ENCODE peak calls at places on chromosomes 16 and 17, in nine cellular contexts. V is tibial artery; T is stomach; Q is fibroblast of lung; W is kidney epithelial cell; Y is transverse colon; D is lower lobe of right lung; A is CD8-positive, alpha-beta T cell; C is HL-60. J is an unnamed sample.

GRCh38 chr17:78227455-78227916 is 3.9 kb upstream of the TMEM235 start:
- DNase-seq in V (no peak), T (no peak), Q (peak; percentile 33), W (no peak), Y (no peak), D (no peak), A (no peak), C (no peak), J (no peak)

GRCh38 chr17:61158372-61158771 is 241.3 kb upstream of the TBX2 start:
- DNase-seq in V (no peak), T (no peak), Q (no peak), W (no peak), Y (no peak), D (no peak), A (no peak), C (no peak), J (no peak)

GRCh38 chr17:44308865-44309264 is 464 bp downstream of the RUNDC3A start:
- DNase-seq in V (no peak), T (no peak), Q (no peak), W (no peak), Y (no peak), D (no peak), A (no peak), C (no peak), J (no peak)

GRCh38 chr16:57531635-57532220 is 4.6 kb downstream of the CCDC102A start:
- DNase-seq in V (peak; percentile 55), T (no peak), Q (no peak), W (no peak), Y (no peak), D (peak; percentile 9), A (no peak), C (no peak), J (no peak)

GRCh38 chr17:44122825-44123355 is 551 bp downstream of the HDAC5 start:
- DNase-seq in V (no peak), T (no peak), Q (no peak), W (no peak), Y (peak; percentile 25), D (peak; percentile 55), A (no peak), C (no peak), J (no peak)

GRCh38 chr16:2091722-2092620 is 43.7 kb downstream of the PKD1 start:
- DNase-seq in V (no peak), T (peak; percentile 55), Q (no peak), W (no peak), Y (peak; percentile 81), D (no peak), A (no peak), C (no peak), J (no peak)

GRCh38 chr16:9644258-9644657 is 538.0 kb downstream of the GRIN2A start:
- DNase-seq in V (no peak), T (no peak), Q (no peak), W (no peak), Y (no peak), D (no peak), A (no peak), C (no peak), J (no peak)

GRCh38 chr17:43570518-43570928 is 24.4 kb upstream of the ETV4 start:
- DNase-seq in V (no peak), T (no peak), Q (peak; percentile 85), W (peak; percentile 92), Y (no peak), D (no peak), A (no peak), C (no peak), J (no peak)

GRCh38 chr17:81386141-81386645 is 9.1 kb upstream of the BAHCC1 start:
- DNase-seq in V (peak; percentile 67), T (no peak), Q (peak; percentile 13), W (no peak), Y (peak; percentile 34), D (no peak), A (no peak), C (no peak), J (no peak)

GRCh38 chr17:73718912-73719311 is 74.7 kb upstream of the SDK2 start:
- DNase-seq in V (no peak), T (no peak), Q (no peak), W (no peak), Y (no peak), D (no peak), A (no peak), C (no peak), J (no peak)

GRCh38 chr16:57358527-57359095 is at the start of gene CCL22:
- DNase-seq in V (peak; percentile 47), T (peak; percentile 26), Q (no peak), W (no peak), Y (no peak), D (no peak), A (no peak), C (no peak), J (no peak)

GRCh38 chr16:80666378-80667257 is 125.8 kb downstream of the DYNLRB2 start:
- DNase-seq in V (no peak), T (no peak), Q (no peak), W (no peak), Y (no peak), D (no peak), A (no peak), C (no peak), J (no peak)
- TF ChIP-seq CTCF in V (no peak), T (no peak), Q (no peak), W (no peak), Y (no peak), D (no peak), A (no peak), C (no peak), J (no peak)

GRCh38 chr17:34917381-34917780 is 43.9 kb downstream of the CCT6B start:
- DNase-seq in V (no peak), T (no peak), Q (no peak), W (no peak), Y (no peak), D (no peak), A (no peak), C (no peak), J (no peak)
- H3K4me3 ChIP-seq in V (no peak overlapping the region), T (no peak overlapping the region), Q (no peak overlapping the region), W (no peak overlapping the region), Y (no peak overlapping the region), D (no peak overlapping the region), A (no peak overlapping the region), C (no peak overlapping the region), J (no peak overlapping the region)

DNA sequence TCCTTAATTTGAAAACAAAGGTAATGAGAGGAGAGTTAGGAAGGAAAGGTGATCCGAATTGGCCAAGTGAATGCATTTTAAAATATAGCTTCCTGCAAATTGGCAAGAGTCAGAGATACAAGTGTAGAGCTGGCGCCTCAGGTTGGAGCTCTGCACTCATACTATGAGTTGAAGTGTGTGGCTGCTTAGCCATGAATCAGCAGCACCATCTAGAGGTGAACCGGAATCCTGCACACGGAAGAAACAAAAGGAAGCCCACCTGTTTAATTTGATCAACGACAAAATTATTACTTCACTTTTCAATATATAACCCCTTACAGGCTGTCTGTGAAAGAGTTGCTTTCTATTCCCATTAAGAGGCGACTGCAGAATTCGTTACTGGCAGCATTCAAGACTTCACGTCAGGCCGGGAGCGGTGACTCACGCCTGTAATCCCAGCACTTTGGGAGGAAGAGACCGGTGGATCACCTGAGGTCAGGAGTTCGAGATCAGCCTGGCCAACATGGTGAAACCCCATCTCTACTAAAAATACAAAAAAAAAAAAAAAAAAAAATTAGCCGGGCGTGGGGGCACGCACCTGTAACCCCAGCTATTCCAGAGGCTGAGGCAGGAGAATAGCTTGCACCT is 1253.7 kb upstream of the CDH8 start:
- DNase-seq in V (no peak), T (peak; percentile 46), Q (peak; percentile 1), W (no peak), Y (peak; percentile 15), D (no peak), A (no peak), C (peak; percentile 6), J (no peak)
- TF ChIP-seq CTCF in V (no peak), T (no peak), Q (no peak), W (peak; percentile 90), Y (peak; percentile 66), D (peak; percentile 64), A (no peak), C (peak; percentile 70), J (peak; percentile 92)

GRCh38 chr17:29143894-29144293 is 36.3 kb downstream of the MYO18A start:
- DNase-seq in V (no peak), T (no peak), Q (no peak), W (no peak), Y (no peak), D (no peak), A (no peak), C (no peak), J (no peak)

GRCh38 chr17:29140631-29141483 is 39.3 kb downstream of the MYO18A start:
- DNase-seq in V (peak; percentile 60), T (no peak), Q (no peak), W (no peak), Y (no peak), D (no peak), A (peak; percentile 26), C (no peak), J (no peak)

GRCh38 chr17:29138991-29139682 is 41.1 kb downstream of the MYO18A start:
- DNase-seq in V (peak; percentile 80), T (peak; percentile 46), Q (no peak), W (no peak), Y (peak; percentile 66), D (peak; percentile 75), A (no peak), C (peak; percentile 92), J (no peak)

GRCh38 chr17:29140051-29140582 is 40.1 kb downstream of the MYO18A start:
- DNase-seq in V (peak; percentile 97), T (peak; percentile 88), Q (peak; percentile 60), W (no peak), Y (peak; percentile 86), D (peak; percentile 91), A (peak; percentile 50), C (peak; percentile 95), J (no peak)

GRCh38 chr17:29141484-29141835 is 38.7 kb downstream of the MYO18A start:
- DNase-seq in V (peak; percentile 63), T (no peak), Q (no peak), W (no peak), Y (no peak), D (no peak), A (no peak), C (no peak), J (no peak)
- H3K4me3 ChIP-seq in V (no peak overlapping the region), T (no peak overlapping the region), Q (no peak overlapping the region), W (no peak overlapping the region), Y (no peak overlapping the region), D (peak overlapping the region; percentile 50), A (peak overlapping the region; percentile 73), C (peak overlapping the region; percentile 1), J (no peak overlapping the region)

GRCh38 chr17:28743243-28744103 is at the start of gene TRAF4:
- DNase-seq in V (peak; percentile 88), T (peak; percentile 89), Q (peak; percentile 92), W (no peak), Y (peak; percentile 89), D (peak; percentile 89), A (peak; percentile 44), C (peak; percentile 73), J (no peak)
- TF ChIP-seq CTCF in V (peak; percentile 41), T (no peak), Q (no peak), W (no peak), Y (peak; percentile 12), D (peak; percentile 17), A (no peak), C (no peak), J (no peak)

DNA sequence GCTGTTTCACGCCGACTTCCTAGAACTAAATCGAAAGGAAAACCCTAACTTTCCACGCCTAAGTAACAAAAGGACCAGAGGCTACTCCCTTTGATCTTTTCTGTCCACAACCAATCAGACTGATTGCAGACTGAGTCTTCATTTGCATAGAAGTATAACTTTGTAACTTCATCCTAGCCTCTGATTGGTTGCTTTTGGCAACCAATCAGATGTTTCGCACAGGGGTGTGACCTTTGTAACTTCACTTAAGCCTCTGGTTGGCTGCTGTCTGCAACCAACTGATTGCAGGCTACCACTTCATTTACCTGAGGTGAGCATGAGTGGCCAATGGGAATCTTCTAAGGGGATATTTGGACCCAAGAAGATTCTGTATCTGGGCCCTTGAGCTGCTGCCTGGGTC is 17.4 kb upstream of the ICAM2 start:
- DNase-seq in V (no peak), T (no peak), Q (no peak), W (no peak), Y (no peak), D (no peak), A (no peak), C (no peak), J (no peak)
- H3K4me3 ChIP-seq in V (no peak overlapping the region), T (no peak overlapping the region), Q (no peak overlapping the region), W (no peak overlapping the region), Y (no peak overlapping the region), D (no peak overlapping the region), A (no peak overlapping the region), C (no peak overlapping the region), J (no peak overlapping the region)